ENCODE peak calls at places on chromosome 9, in seven cellular contexts. E is activated T-cell treated with anti-CD3 and anti-CD28 coated beads, Interleukin-2, amount 50 U/mL, for 48 hours; L is CD4-positive, alpha-beta memory T cell; M is NCI-H2081; U is ureter; P is stimulated activated CD4-positive, alpha-beta T cell treated with anti-CD3 and anti-CD28 coated beads, Interleukin-15, amount 100 ng/mL, for 24 hours; N is SIG-M5. C is an unnamed sample.

GRCh38 chr9:114226289-114227055 is 71.1 kb downstream of the COL27A1 start:
- DNase-seq in E (no peak), L (no peak), M (no peak), U (no peak), P (no peak), N (no peak), C (no peak)

GRCh38 chr9:138049779-138050471 is 172.3 kb downstream of the CACNA1B start:
- DNase-seq in E (peak; percentile 5), L (no peak), M (no peak), U (peak; percentile 39), P (no peak), N (no peak), C (peak; percentile 4)

GRCh38 chr9:104772707-104773106 is 8.8 kb downstream of the NIPSNAP3B start:
- DNase-seq in E (no peak), L (no peak), M (no peak), U (no peak), P (no peak), N (no peak), C (no peak)

GRCh38 chr9:37972346-37972745 is 68.4 kb upstream of the SLC25A51 start:
- DNase-seq in E (no peak), L (no peak), M (no peak), U (no peak), P (no peak), N (no peak), C (no peak)

GRCh38 chr9:121357011-121357410 is 13.0 kb downstream of the STOM start:
- DNase-seq in E (no peak), L (peak; percentile 37), M (no peak), U (no peak), P (no peak), N (no peak), C (no peak)

GRCh38 chr9:116475201-116475600 is 211.9 kb upstream of the TRIM32 start:
- DNase-seq in E (no peak), L (no peak), M (no peak), U (no peak), P (no peak), N (no peak), C (no peak)

GRCh38 chr9:115292584-115293271 is 174.8 kb upstream of the TNC start:
- DNase-seq in E (no peak), L (no peak), M (no peak), U (no peak), P (no peak), N (no peak), C (no peak)

GRCh38 chr9:22808876-22809275 is 362.3 kb downstream of the DMRTA1 start:
- DNase-seq in E (no peak), L (no peak), M (no peak), U (no peak), P (no peak), N (no peak), C (no peak)

GRCh38 chr9:111036946-111037743 is 1.1 kb downstream of the LPAR1 start:
- DNase-seq in E (no peak), L (no peak), M (no peak), U (peak; percentile 46), P (no peak), N (no peak), C (no peak)

GRCh38 chr9:133127340-133127981 is 6.4 kb upstream of the RALGDS start:
- DNase-seq in E (peak; percentile 65), L (peak; percentile 67), M (no peak), U (no peak), P (peak; percentile 44), N (no peak), C (peak; percentile 60)

GRCh38 chr9:18703086-18703750 is 229.3 kb downstream of the ADAMTSL1 start:
- DNase-seq in E (no peak), L (no peak), M (no peak), U (no peak), P (no peak), N (no peak), C (no peak)

GRCh38 chr9:129126789-129127618 is 15.8 kb downstream of the PTPA start:
- DNase-seq in E (no peak), L (no peak), M (no peak), U (no peak), P (no peak), N (no peak), C (no peak)

GRCh38 chr9:127316586-127317383 is 52.2 kb downstream of the GARNL3 start:
- DNase-seq in E (no peak), L (no peak), M (no peak), U (no peak), P (peak; percentile 15), N (no peak), C (no peak)

GRCh38 chr9:68931821-68932220 is 82.1 kb downstream of the PRKACG start:
- DNase-seq in E (no peak), L (no peak), M (no peak), U (no peak), P (no peak), N (no peak), C (no peak)

GRCh38 chr9:121837113-121838010 is 185.9 kb downstream of the DAB2IP start:
- DNase-seq in E (no peak), L (no peak), M (no peak), U (peak; percentile 40), P (no peak), N (no peak), C (peak; percentile 83)

GRCh38 chr9:93009337-93010015 is 49.0 kb upstream of the SUSD3 start:
- DNase-seq in E (peak; percentile 12), L (no peak), M (no peak), U (peak; percentile 32), P (no peak), N (no peak), C (no peak)

GRCh38 chr9:34501889-34502425 is 20.8 kb downstream of the ENHO start:
- DNase-seq in E (no peak), L (no peak), M (peak; percentile 11), U (peak; percentile 70), P (no peak), N (no peak), C (peak; percentile 28)

GRCh38 chr9:128633057-128633456 is 23.6 kb downstream of the DYNC2I2 start:
- DNase-seq in E (no peak), L (no peak), M (no peak), U (no peak), P (no peak), N (no peak), C (no peak)

GRCh38 chr9:136543830-136544548 is 1.9 kb downstream of the NOTCH1 start:
- DNase-seq in E (no peak), L (no peak), M (no peak), U (no peak), P (no peak), N (no peak), C (no peak)

GRCh38 chr9:93480262-93480661 is 26.9 kb upstream of the FAM120AOS start:
- DNase-seq in E (no peak), L (no peak), M (no peak), U (no peak), P (no peak), N (no peak), C (no peak)

GRCh38 chr9:114027159-114027895 is 50.8 kb downstream of the AMBP start:
- DNase-seq in E (no peak), L (no peak), M (no peak), U (peak; percentile 26), P (no peak), N (no peak), C (peak; percentile 2)

C was measured in ovary.